ENCODE peak calls at places on chromosome 3, in five cellular contexts. Q, E, L, F and B are unnamed samples.

GRCh38 chr3:161560006-161560637 is 63.5 kb downstream of the OTOL1 start:
- DNase-seq in E (peak; percentile 63), L (peak; percentile 37), Q (no peak), F (no peak), B (peak; percentile 52)

GRCh38 chr3:87206635-87207034 is 20.5 kb upstream of the CHMP2B start:
- DNase-seq in L (no peak), F (no peak), E (no peak), Q (no peak), B (no peak)

GRCh38 chr3:53225181-53225580 is 30.6 kb downstream of the TKT start:
- DNase-seq in F (no peak), Q (no peak), L (no peak), E (no peak), B (no peak)

GRCh38 chr3:152300029-152300764 is 31.5 kb downstream of the MBNL1 start:
- DNase-seq in E (no peak), L (no peak), F (no peak), Q (no peak), B (no peak)

GRCh38 chr3:64417816-64418215 is 192.6 kb upstream of the PRICKLE2 start:
- DNase-seq in F (no peak), Q (no peak), E (no peak), L (no peak), B (no peak)

GRCh38 chr3:188239035-188239434 is 85.1 kb downstream of the LPP start:
- DNase-seq in E (no peak), F (no peak), Q (no peak), L (no peak), B (no peak)

GRCh38 chr3:115720988-115721387 is 97.7 kb downstream of the GAP43 start:
- DNase-seq in F (no peak), Q (no peak), E (no peak), L (no peak), B (no peak)

GRCh38 chr3:129087138-129087702 is 26.6 kb downstream of the GP9 start:
- DNase-seq in F (peak; percentile 65), Q (peak; percentile 63), L (no peak), E (peak; percentile 82), B (no peak)

GRCh38 chr3:178382388-178383061 is 153.7 kb upstream of the KCNMB2 start:
- DNase-seq in L (no peak), F (no peak), E (no peak), Q (no peak), B (no peak)

GRCh38 chr3:63654931-63655330 is 2.5 kb downstream of the SNTN start:
- DNase-seq in F (no peak), E (no peak), L (no peak), Q (no peak), B (no peak)

GRCh38 chr3:105620236-105620635 is 248.6 kb downstream of the CBLB start:
- DNase-seq in Q (no peak), F (no peak), E (no peak), L (no peak), B (no peak)

GRCh38 chr3:29065211-29065785 is 215.6 kb upstream of the RBMS3 start:
- DNase-seq in L (no peak), F (peak; percentile 90), E (peak; percentile 75), Q (peak; percentile 61), B (no peak)

GRCh38 chr3:83500422-83500821 is 1458.4 kb upstream of the CADM2 start:
- DNase-seq in E (no peak), L (no peak), F (no peak), Q (no peak), B (peak; percentile 22)

GRCh38 chr3:46293035-46293724 is 50.9 kb downstream of the CCR3 start:
- DNase-seq in L (no peak), F (no peak), E (no peak), Q (no peak), B (peak; percentile 62)

GRCh38 chr3:157785071-157785826 is 282.0 kb upstream of the VEPH1 start:
- DNase-seq in E (no peak), L (peak; percentile 80), F (peak; percentile 20), Q (no peak), B (peak; percentile 2)

GRCh38 chr3:31695280-31696008 is 162.7 kb downstream of the STT3B start:
- DNase-seq in L (no peak), E (no peak), Q (no peak), F (no peak), B (peak; percentile 50)

GRCh38 chr3:195911041-195911945 is 2.9 kb upstream of the TNK2 start:
- DNase-seq in Q (no peak), F (no peak), L (no peak), E (peak; percentile 26), B (no peak)

GRCh38 chr3:129052675-129053074 is 7.9 kb upstream of the GP9 start:
- DNase-seq in L (no peak), E (no peak), F (no peak), Q (peak; percentile 79), B (no peak)

GRCh38 chr3:189947948-189948723 is 172.6 kb downstream of the P3H2 start:
- DNase-seq in L (no peak), Q (no peak), E (no peak), F (no peak), B (peak; percentile 24)

GRCh38 chr3:127658234-127658633 is 14.5 kb upstream of the ABTB1 start:
- DNase-seq in F (no peak), L (no peak), E (no peak), Q (no peak), B (no peak)

GRCh38 chr3:27080126-27080525 is 289.1 kb downstream of the NEK10 start:
- DNase-seq in E (no peak), L (no peak), F (no peak), Q (no peak), B (no peak)

GRCh38 chr3:114380233-114380645 is 86.4 kb downstream of the TIGIT start:
- DNase-seq in F (peak; percentile 68), L (peak; percentile 44), Q (peak; percentile 80), E (peak; percentile 87), B (no peak)

GRCh38 chr3:189132125-189132744 is 39.5 kb upstream of the TPRG1 start:
- DNase-seq in Q (peak; percentile 39), L (peak; percentile 93), F (peak; percentile 42), E (peak; percentile 70), B (peak; percentile 82)

GRCh38 chr3:36991923-36992805 is 767 bp downstream of the EPM2AIP1 start:
- DNase-seq in F (no peak), Q (no peak), L (no peak), E (peak; percentile 71), B (peak; percentile 62)

GRCh38 chr3:47540281-47540680 is 26.8 kb upstream of the ELP6 start:
- DNase-seq in E (no peak), F (no peak), L (no peak), Q (no peak), B (no peak)

GRCh38 chr3:126568776-126569342 is 10.1 kb upstream of the C3orf22 start:
- DNase-seq in F (no peak), L (no peak), Q (peak; percentile 13), E (no peak), B (no peak)

GRCh38 chr3:178875157-178875556 is 196.5 kb downstream of the ZMAT3 start:
- DNase-seq in F (no peak), L (no peak), E (no peak), Q (no peak), B (no peak)

DNA sequence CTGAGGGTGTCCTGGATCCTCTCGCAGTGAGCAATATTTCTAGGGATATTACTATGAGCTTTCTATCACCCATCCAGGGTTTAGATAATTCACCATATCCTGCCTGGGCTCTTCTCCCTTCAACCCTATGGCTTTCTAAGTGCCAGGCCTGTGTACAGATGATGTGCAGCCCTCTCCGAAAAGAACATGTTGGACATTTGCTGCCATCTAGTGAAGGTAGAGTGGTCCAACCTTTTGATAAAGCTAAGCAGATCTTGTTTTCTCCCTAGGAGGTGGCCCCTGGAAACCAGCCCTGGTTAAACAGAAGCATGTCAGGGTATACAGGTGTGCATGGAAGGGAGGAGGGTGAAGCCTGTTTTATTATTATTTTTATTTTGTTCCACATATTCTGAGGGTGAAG is 27.9 kb upstream of the SCN10A start:
- DNase-seq in Q (peak; percentile 26), L (peak; percentile 60), F (no peak), E (no peak), B (peak; percentile 69)
- TF ChIP-seq CTCF in Q (peak; percentile 58), L (peak; percentile 62), F (no peak), E (no peak), B (peak; percentile 43)

DNA sequence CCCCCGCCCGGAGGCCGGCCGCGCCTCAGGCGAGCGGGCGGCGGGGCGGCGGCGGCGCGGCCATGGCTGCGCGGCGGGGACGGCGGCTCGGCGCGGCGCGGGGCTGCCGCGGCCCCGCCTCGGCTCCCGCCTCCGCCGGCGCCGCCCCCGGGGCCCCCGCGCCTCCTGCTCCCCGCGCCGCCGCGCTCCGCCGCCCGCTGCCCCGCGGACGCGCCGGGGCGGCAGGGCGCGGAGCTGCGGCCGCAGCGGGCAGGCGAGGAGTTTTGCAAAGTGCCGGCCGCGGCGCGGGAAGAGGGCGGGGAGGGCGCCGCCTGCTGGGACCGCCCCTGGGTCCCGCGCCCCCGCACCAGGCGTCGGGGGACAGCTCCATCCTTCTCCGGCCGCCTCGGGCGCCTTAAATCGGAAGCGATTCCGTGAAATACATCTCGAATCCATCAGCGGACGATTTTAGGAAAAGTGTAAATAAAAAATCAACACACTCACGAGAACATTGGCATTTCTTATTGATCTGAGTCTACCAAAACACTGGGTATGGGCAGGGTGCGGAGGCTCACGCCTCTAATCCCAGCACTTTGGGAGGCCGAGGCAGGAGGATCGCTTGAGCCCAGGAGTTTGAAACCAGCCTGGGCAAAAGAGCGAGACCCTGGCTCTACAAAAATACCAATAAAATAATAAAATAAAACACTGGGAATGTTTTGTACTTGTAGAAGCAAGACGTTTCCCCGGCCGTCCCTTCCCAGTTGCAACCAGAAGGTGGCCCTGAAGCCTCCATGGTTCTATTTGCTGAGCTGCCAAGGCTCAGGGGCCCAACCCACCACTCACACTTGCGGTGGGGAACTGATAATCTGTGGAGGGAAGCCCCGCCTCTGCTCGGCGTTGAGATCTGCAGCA is 136.9 kb downstream of the NUP210 start:
- DNase-seq in E (peak; percentile 58), Q (no peak), F (no peak), L (peak; percentile 18), B (peak; percentile 71)
- H3K4me3 ChIP-seq in E (no peak overlapping the region), Q (peak overlapping the region; percentile 80), F (peak overlapping the region; percentile 72), L (peak overlapping the region; percentile 54), B (peak overlapping the region; percentile 36)

DNA sequence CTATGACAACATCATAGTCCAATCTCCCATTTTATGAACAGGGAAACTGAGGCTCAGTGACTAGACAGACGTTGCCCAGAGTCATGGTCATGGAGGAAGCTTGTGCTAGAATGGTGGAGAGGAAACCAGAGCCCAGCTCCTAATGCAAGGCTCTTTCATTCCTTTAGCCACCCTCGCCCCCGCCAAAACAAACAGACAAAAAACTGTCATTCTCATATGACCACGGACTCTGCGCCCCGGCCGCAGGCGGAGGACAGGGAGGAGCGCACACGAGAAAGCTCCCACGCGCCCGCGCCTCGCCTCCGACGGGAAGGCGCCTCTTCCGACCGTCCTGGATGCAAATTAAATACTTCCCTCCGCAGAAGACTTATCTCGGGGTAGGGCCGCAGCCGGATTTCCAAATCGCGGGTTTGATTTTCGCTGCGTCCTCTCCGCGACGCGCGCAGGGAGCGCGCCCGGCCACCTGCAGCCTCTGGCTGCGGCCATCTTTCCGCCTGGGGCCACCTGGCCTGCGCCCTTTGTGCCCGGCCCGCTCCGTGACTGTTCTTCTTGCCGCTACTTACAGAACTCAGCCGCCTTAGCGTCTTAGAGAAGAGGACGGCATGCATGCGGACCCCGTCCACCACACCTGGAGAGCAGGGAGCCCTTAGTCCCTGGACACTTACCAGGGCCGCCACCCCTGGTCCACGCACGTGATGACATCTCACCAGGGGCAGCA is 646 bp upstream of the ATP13A3 start:
- DNase-seq in L (no peak), Q (peak; percentile 50), E (peak; percentile 74), F (no peak), B (peak; percentile 83)
- TF ChIP-seq POLR2A in L (no peak), Q (no peak), E (no peak), F (no peak), B (peak; percentile 4)

GRCh38 chr3:69254351-69254750 is 131.5 kb downstream of the FRMD4B start:
- DNase-seq in F (no peak), E (no peak), L (no peak), Q (no peak), B (no peak)
- TF ChIP-seq CTCF in F (no peak), E (no peak), L (no peak), Q (no peak), B (no peak)